ENCODE peak calls at places on chromosome 12, in seven cellular contexts. F is GM23248, D is brain microvascular endothelial cell, H is hepatocyte, N is RWPE1, M is iPS DF 6.9, V is epithelial cell of prostate. I is an unnamed sample.
A peak's percentile ranks its signal among the peaks of the same experiment; 100 is the strongest.

GRCh38 chr12:9867531-9867930 is 1.6 kb downstream of the CLEC2B start:
- DNase-seq in F (peak; percentile 35), D (no peak), H (no peak), N (no peak), M (no peak), V (no peak), I (peak; percentile 25)

GRCh38 chr12:111393700-111394275 is 11.9 kb upstream of the SH2B3 start:
- DNase-seq in F (no peak), D (no peak), H (no peak), N (peak; percentile 46), M (no peak), V (no peak), I (no peak)

GRCh38 chr12:75738486-75738885 is 227.1 kb upstream of the KRR1 start:
- DNase-seq in F (peak; percentile 51), D (no peak), H (no peak), N (no peak), M (no peak), V (no peak), I (no peak)

GRCh38 chr12:128766738-128767501 is 56.8 kb downstream of the SLC15A4 start:
- DNase-seq in F (no peak), D (no peak), H (no peak), N (no peak), M (no peak), V (no peak), I (no peak)

GRCh38 chr12:121064116-121064515 is 25.1 kb upstream of the OASL start:
- DNase-seq in F (no peak), D (no peak), H (no peak), N (no peak), M (no peak), V (no peak), I (no peak)

GRCh38 chr12:8156845-8157244 is at the start of gene ZNF705A:
- DNase-seq in F (peak; percentile 51), D (peak; percentile 21), H (no peak), N (peak; percentile 33), M (no peak), V (peak; percentile 5), I (peak; percentile 93)

GRCh38 chr12:13101854-13102375 is 1.6 kb downstream of the GSG1 start:
- DNase-seq in F (peak; percentile 81), D (peak; percentile 60), H (peak; percentile 77), N (no peak), M (no peak), V (no peak), I (peak; percentile 32)

GRCh38 chr12:111720457-111720856 is 34.6 kb downstream of the ACAD10 start:
- DNase-seq in F (no peak), D (no peak), H (no peak), N (no peak), M (no peak), V (no peak), I (no peak)

GRCh38 chr12:91211869-91212268 is 29.3 kb upstream of the DCN start:
- DNase-seq in F (no peak), D (no peak), H (no peak), N (no peak), M (no peak), V (no peak), I (no peak)

GRCh38 chr12:65511134-65511912 is 232.8 kb downstream of the MSRB3 start:
- DNase-seq in F (no peak), D (no peak), H (peak; percentile 44), N (no peak), M (no peak), V (no peak), I (peak; percentile 91)

GRCh38 chr12:131084341-131085011 is 130.8 kb downstream of the ADGRD1 start:
- DNase-seq in F (no peak), D (no peak), H (no peak), N (no peak), M (no peak), V (no peak), I (no peak)

GRCh38 chr12:12913626-12914388 is 22.4 kb downstream of the GPRC5A start:
- DNase-seq in F (no peak), D (no peak), H (no peak), N (no peak), M (no peak), V (no peak), I (peak; percentile 25)

GRCh38 chr12:6336079-6336858 is 5.6 kb downstream of the TNFRSF1A start:
- DNase-seq in F (peak; percentile 100), D (peak; percentile 97), H (peak; percentile 97), N (peak; percentile 97), M (peak; percentile 96), V (peak; percentile 94), I (peak; percentile 97)

GRCh38 chr12:2979806-2980205 is 20.6 kb downstream of the TEAD4 start:
- DNase-seq in F (no peak), D (no peak), H (no peak), N (no peak), M (no peak), V (no peak), I (no peak)

GRCh38 chr12:121799842-121800693 is 3.7 kb upstream of the SETD1B start:
- DNase-seq in F (peak; percentile 97), D (peak; percentile 77), H (peak; percentile 95), N (peak; percentile 88), M (no peak), V (no peak), I (peak; percentile 86)

GRCh38 chr12:130577348-130577747 is 138.8 kb downstream of the RIMBP2 start:
- DNase-seq in F (no peak), D (no peak), H (no peak), N (no peak), M (no peak), V (no peak), I (no peak)

GRCh38 chr12:50635857-50636256 is 128.0 kb upstream of the ATF1 start:
- DNase-seq in F (no peak), D (no peak), H (no peak), N (no peak), M (no peak), V (no peak), I (no peak)

GRCh38 chr12:109760031-109760929 is 46.7 kb downstream of the FAM222A start:
- DNase-seq in F (no peak), D (no peak), H (no peak), N (no peak), M (no peak), V (no peak), I (no peak)

GRCh38 chr12:91617830-91618229 is 435.2 kb upstream of the DCN start:
- DNase-seq in F (no peak), D (no peak), H (no peak), N (no peak), M (no peak), V (peak; percentile 5), I (no peak)

GRCh38 chr12:12095016-12095415 is 24.3 kb downstream of the BCL2L14 start:
- DNase-seq in F (no peak), D (peak; percentile 74), H (no peak), N (no peak), M (no peak), V (no peak), I (no peak)

GRCh38 chr12:31644536-31644935 is 15.0 kb upstream of the ETFBKMT start:
- DNase-seq in F (no peak), D (no peak), H (no peak), N (no peak), M (no peak), V (no peak), I (no peak)

GRCh38 chr12:19771858-19772257 is 332.6 kb downstream of the AEBP2 start:
- DNase-seq in F (peak; percentile 69), D (peak; percentile 75), H (no peak), N (no peak), M (no peak), V (no peak), I (no peak)

GRCh38 chr12:54231236-54231635 is 42.5 kb upstream of the SMUG1 start:
- DNase-seq in F (no peak), D (no peak), H (no peak), N (no peak), M (no peak), V (no peak), I (no peak)

GRCh38 chr12:71947645-71948105 is 9.0 kb downstream of the TPH2 start:
- DNase-seq in F (peak; percentile 79), D (no peak), H (peak; percentile 72), N (peak; percentile 50), M (peak; percentile 89), V (peak; percentile 56), I (no peak)

GRCh38 chr12:80189241-80189640 is 89.9 kb downstream of the OTOGL start:
- DNase-seq in F (peak; percentile 89), D (peak; percentile 61), H (no peak), N (no peak), M (no peak), V (no peak), I (no peak)

GRCh38 chr12:101608301-101609133 is 13.7 kb downstream of the MYBPC1 start:
- DNase-seq in F (no peak), D (no peak), H (peak; percentile 62), N (no peak), M (no peak), V (peak; percentile 29), I (no peak)
- H3K27ac ChIP-seq in F (no peak overlapping the region), D (no peak overlapping the region), H (peak overlapping the region; percentile 73), N (no peak overlapping the region), M (no peak overlapping the region), V (no peak overlapping the region), I (no peak overlapping the region)

GRCh38 chr12:57864382-57864781 is 17.9 kb upstream of the CTDSP2 start:
- DNase-seq in F (peak; percentile 80), D (no peak), H (no peak), N (no peak), M (no peak), V (no peak), I (peak; percentile 29)
- H3K27ac ChIP-seq in F (peak overlapping the region; percentile 94), D (peak overlapping the region; percentile 83), H (peak overlapping the region; percentile 92), N (peak overlapping the region; percentile 95), M (no peak overlapping the region), V (peak overlapping the region; percentile 79), I (peak overlapping the region; percentile 85)

GRCh38 chr12:102483466-102483865 is 3.1 kb upstream of the IGF1 start:
- DNase-seq in F (no peak), D (no peak), H (no peak), N (no peak), M (no peak), V (no peak), I (no peak)
- H3K27ac ChIP-seq in F (no peak overlapping the region), D (no peak overlapping the region), H (no peak overlapping the region), N (no peak overlapping the region), M (no peak overlapping the region), V (no peak overlapping the region), I (no peak overlapping the region)

GRCh38 chr12:104570174-104570907 is 113.6 kb downstream of the CHST11 start:
- DNase-seq in F (no peak), D (no peak), H (no peak), N (no peak), M (no peak), V (no peak), I (no peak)

GRCh38 chr12:104568881-104569280 is 112.1 kb downstream of the CHST11 start:
- DNase-seq in F (no peak), D (no peak), H (no peak), N (no peak), M (no peak), V (no peak), I (no peak)

GRCh38 chr12:104567832-104568490 is 111.2 kb downstream of the CHST11 start:
- DNase-seq in F (no peak), D (no peak), H (no peak), N (no peak), M (no peak), V (no peak), I (no peak)

GRCh38 chr12:104569348-104570173 is 112.8 kb downstream of the CHST11 start:
- DNase-seq in F (no peak), D (no peak), H (no peak), N (no peak), M (no peak), V (no peak), I (no peak)

DNA sequence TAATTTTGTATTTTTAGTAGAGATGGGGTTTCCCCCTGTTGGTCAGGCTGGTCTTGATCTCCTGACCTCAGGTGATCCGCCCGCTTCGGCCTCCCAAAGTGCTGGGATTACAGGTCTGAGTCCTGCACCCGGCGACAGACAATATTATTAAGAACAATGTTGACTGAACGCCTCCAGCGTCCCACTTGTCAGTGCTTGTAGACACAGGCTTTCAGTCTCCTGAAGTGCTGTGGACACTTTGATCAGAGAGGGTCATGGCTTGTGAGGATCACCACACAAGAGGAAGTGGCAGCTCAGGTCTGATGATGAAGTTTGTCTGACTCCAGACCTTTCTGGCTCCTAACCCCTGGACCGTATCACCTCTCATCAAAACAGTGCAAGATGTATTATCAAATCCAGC is 114.6 kb downstream of the CHST11 start:
- DNase-seq in F (no peak), D (no peak), H (no peak), N (no peak), M (no peak), V (no peak), I (no peak)
- H3K27ac ChIP-seq in F (no peak overlapping the region), D (no peak overlapping the region), H (no peak overlapping the region), N (no peak overlapping the region), M (no peak overlapping the region), V (no peak overlapping the region), I (no peak overlapping the region)

I was measured in A673.